ENCODE peak calls at places on chromosomes 3 and 15, in six cellular contexts. H is activated T-helper 1 cell treated with Interleukin-2 at 50 U/mL for 16 hours; D is SIG-M5; I is GM12865; O is CD4-positive, alpha-beta memory T cell; P is AG20443. A is an unnamed sample.

GRCh38 chr3:123652346-123652984 is 67.6 kb upstream of the HACD2 start:
- DNase-seq in H (no peak), D (no peak), I (peak; percentile 56), O (no peak), P (peak; percentile 90), A (peak; percentile 77)

GRCh38 chr3:163878396-163878795 is 1199.9 kb downstream of the SI start:
- DNase-seq in H (no peak), D (no peak), I (no peak), O (no peak), P (no peak), A (no peak)

GRCh38 chr15:85756411-85757072 is 38.2 kb downstream of the KLHL25 start:
- DNase-seq in H (no peak), D (no peak), I (no peak), O (no peak), P (peak; percentile 49), A (no peak)

GRCh38 chr3:43259626-43260025 is 26.7 kb upstream of the SNRK start:
- DNase-seq in H (no peak), D (no peak), I (no peak), O (no peak), P (no peak), A (no peak)

GRCh38 chr15:92733090-92733933 is 77.7 kb upstream of the FAM174B start:
- DNase-seq in H (no peak), D (no peak), I (no peak), O (no peak), P (no peak), A (no peak)

GRCh38 chr15:66721020-66721419 is 19.0 kb downstream of the SMAD6 start:
- DNase-seq in H (no peak), D (no peak), I (no peak), O (no peak), P (no peak), A (no peak)

GRCh38 chr15:41512512-41513281 is 930 bp downstream of the LTK start:
- DNase-seq in H (no peak), D (no peak), I (peak; percentile 44), O (no peak), P (no peak), A (peak; percentile 45)

GRCh38 chr3:64342940-64343691 is 117.8 kb upstream of the PRICKLE2 start:
- DNase-seq in H (no peak), D (no peak), I (no peak), O (no peak), P (peak; percentile 55), A (no peak)

GRCh38 chr15:66842710-66843441 is 140.8 kb downstream of the SMAD6 start:
- DNase-seq in H (no peak), D (no peak), I (no peak), O (no peak), P (peak; percentile 79), A (no peak)

GRCh38 chr15:100671858-100672543 is 69.6 kb downstream of the ASB7 start:
- DNase-seq in H (no peak), D (no peak), I (no peak), O (no peak), P (peak; percentile 29), A (peak; percentile 48)